ENCODE peak calls at places on chromosomes 7 and 10, in four cellular contexts. W is thyroid gland, H is psoas muscle, A is BJ. V is an unnamed sample.

GRCh38 chr10:109915566-109915965 is 7.7 kb downstream of the XPNPEP1 start:
- DNase-seq in W (no peak), H (no peak), A (no peak), V (no peak)

GRCh38 chr10:124592101-124592500 is 130.5 kb downstream of the LHPP start:
- DNase-seq in W (no peak), H (peak; percentile 20), A (no peak), V (no peak)

GRCh38 chr10:89494068-89494467 is 41.3 kb downstream of the SLC16A12 start:
- DNase-seq in W (no peak), H (no peak), A (no peak), V (no peak)

GRCh38 chr10:88379575-88379974 is 203.5 kb downstream of the RNLS start:
- DNase-seq in W (no peak), H (no peak), A (no peak), V (no peak)

GRCh38 chr10:78551184-78552005 is 517.4 kb upstream of the ZMIZ1 start:
- DNase-seq in W (peak; percentile 58), H (no peak), A (no peak), V (no peak)

GRCh38 chr7:100122067-100122466 is 2.6 kb downstream of the CNPY4 start:
- DNase-seq in W (peak; percentile 20), H (no peak), A (no peak), V (no peak)

GRCh38 chr10:7717767-7718166 is 14.7 kb downstream of the ITIH2 start:
- DNase-seq in W (no peak), H (no peak), A (no peak), V (no peak)

GRCh38 chr7:37510043-37510634 is 61.5 kb upstream of the ELMO1 start:
- DNase-seq in W (no peak), H (no peak), A (no peak), V (no peak)

GRCh38 chr7:93178213-93178612 is 30.0 kb upstream of the SAMD9L start:
- DNase-seq in W (no peak), H (no peak), A (no peak), V (no peak)

GRCh38 chr10:43218951-43219837 is 47.7 kb downstream of the RASGEF1A start:
- DNase-seq in W (peak; percentile 79), H (peak; percentile 39), A (no peak), V (no peak)

GRCh38 chr7:2037805-2038635 is 194.7 kb downstream of the MAD1L1 start:
- DNase-seq in W (peak; percentile 56), H (peak; percentile 20), A (peak; percentile 15), V (no peak)

GRCh38 chr10:110495731-110496552 is 1.8 kb upstream of the DUSP5 start:
- DNase-seq in W (peak; percentile 14), H (peak; percentile 56), A (peak; percentile 81), V (no peak)

GRCh38 chr7:46494026-46494425 is 573.0 kb upstream of the IGFBP3 start:
- DNase-seq in W (no peak), H (no peak), A (peak; percentile 45), V (no peak)

GRCh38 chr7:44195901-44196300 is 4.9 kb upstream of the YKT6 start:
- DNase-seq in W (no peak), H (no peak), A (no peak), V (no peak)

GRCh38 chr10:31582365-31583052 is 263.5 kb downstream of the ZEB1 start:
- DNase-seq in W (no peak), H (no peak), A (no peak), V (no peak)
- H3K4me3 ChIP-seq in W (no peak overlapping the region), H (no peak overlapping the region), A (no peak overlapping the region), V (no peak overlapping the region)

DNA sequence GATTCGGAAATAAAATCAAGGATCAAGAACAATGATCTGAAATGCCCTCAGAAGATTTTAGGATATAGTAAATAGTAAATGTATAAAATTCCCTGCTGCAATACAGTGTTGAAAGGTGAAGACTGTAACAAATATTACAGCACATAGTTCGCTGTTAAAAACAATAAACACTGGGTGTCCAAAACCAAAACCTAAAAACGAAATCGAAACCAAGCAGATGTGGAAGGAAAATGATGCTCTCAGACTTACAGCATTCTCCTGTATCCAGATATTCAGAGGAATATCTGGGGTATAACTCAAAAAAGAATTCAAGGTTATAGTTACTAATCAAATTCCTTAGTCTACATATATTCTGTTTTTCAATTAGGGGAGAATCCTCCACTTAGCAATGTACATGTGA is 708.1 kb upstream of the PCDH15 start:
- DNase-seq in W (no peak), H (no peak), A (no peak), V (no peak)
- H3K4me3 ChIP-seq in W (no peak overlapping the region), H (peak overlapping the region; percentile 31), A (no peak overlapping the region), V (no peak overlapping the region)

GRCh38 chr10:73967544-73967943 is 30.4 kb upstream of the VCL start:
- DNase-seq in W (no peak), H (no peak), A (no peak), V (no peak)

GRCh38 chr10:73964743-73965142 is 33.2 kb upstream of the VCL start:
- DNase-seq in W (no peak), H (no peak), A (no peak), V (no peak)

GRCh38 chr10:73967022-73967429 is 30.9 kb upstream of the VCL start:
- DNase-seq in W (no peak), H (no peak), A (no peak), V (no peak)

GRCh38 chr10:73968101-73968515 is 29.8 kb upstream of the VCL start:
- DNase-seq in W (peak; percentile 89), H (no peak), A (no peak), V (no peak)

GRCh38 chr10:73965890-73966768 is 31.8 kb upstream of the VCL start:
- DNase-seq in W (peak; percentile 85), H (peak; percentile 80), A (peak; percentile 99), V (peak; percentile 99)
- H3K4me3 ChIP-seq in W (no peak overlapping the region), H (peak overlapping the region; percentile 40), A (no peak overlapping the region), V (no peak overlapping the region)

DNA sequence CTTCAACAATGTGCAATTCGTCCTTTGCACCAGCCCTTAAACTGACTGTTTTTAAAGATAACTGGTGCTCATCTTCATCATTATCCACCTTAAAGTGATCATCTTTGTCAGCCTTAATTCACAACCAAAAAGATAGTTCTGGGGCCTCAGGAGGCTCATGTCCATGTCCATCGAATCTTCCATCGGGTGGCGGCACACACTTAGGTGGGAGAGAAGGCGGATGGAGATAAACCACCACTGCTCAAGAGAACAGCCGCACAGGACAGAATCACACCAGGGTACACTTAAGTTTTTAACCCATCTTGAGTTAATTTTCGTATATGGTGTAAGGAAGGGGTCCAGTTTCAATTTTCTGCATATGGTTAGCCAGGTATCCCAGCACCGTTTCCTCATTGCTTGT is 24.8 kb downstream of the OIT3 start:
- DNase-seq in W (no peak), H (no peak), A (no peak), V (no peak)
- H3K4me3 ChIP-seq in W (no peak overlapping the region), H (no peak overlapping the region), A (no peak overlapping the region), V (no peak overlapping the region)

GRCh38 chr10:97687785-97688781 is 1.0 kb upstream of the AVPI1 start:
- DNase-seq in W (peak; percentile 18), H (no peak), A (peak; percentile 59), V (no peak)
- H3K4me3 ChIP-seq in W (no peak overlapping the region), H (peak overlapping the region; percentile 74), A (peak overlapping the region; percentile 25), V (peak overlapping the region; percentile 86)

DNA sequence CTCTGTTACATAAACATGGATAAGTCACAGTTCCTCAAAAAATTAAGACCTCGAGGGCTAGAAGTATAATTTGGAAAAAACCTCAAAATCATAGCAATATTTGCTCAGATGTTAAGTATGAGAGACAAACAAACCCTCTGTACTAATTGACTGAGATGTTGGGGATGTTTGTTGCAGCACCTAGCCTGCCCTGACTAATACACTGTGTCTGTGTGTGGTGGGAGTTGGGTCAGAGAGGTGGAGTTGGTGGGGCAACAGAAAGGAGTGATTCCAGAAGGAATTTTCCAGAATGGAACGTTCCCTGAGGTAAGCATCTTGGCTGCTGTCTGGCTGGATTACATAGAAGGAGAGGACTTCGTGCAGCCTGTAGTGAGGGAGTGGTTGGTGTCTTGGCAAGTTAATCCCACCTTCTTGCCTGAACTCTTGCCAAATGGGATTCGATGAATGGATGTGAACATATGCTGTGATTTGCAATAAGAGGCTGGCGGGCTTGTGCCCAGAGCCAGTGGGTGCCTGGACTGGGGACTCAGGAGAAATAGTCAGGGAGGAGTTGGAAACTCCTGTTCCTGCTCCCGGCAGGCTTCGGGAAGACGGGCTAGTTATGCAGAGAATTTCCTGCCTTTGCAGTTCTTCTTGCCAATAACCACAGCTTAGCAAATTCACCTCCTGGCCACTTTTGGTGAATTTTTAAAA is 9.3 kb upstream of the FAM180A start:
- DNase-seq in W (peak; percentile 52), H (no peak), A (peak; percentile 44), V (no peak)
- H3K4me3 ChIP-seq in W (no peak overlapping the region), H (peak overlapping the region; percentile 39), A (no peak overlapping the region), V (no peak overlapping the region)

GRCh38 chr7:82442492-82443043 is 1.0 kb downstream of the CACNA2D1 start:
- DNase-seq in W (peak; percentile 58), H (peak; percentile 56), A (no peak), V (no peak)
- H3K4me3 ChIP-seq in W (peak overlapping the region; percentile 91), H (peak overlapping the region; percentile 79), A (peak overlapping the region; percentile 95), V (peak overlapping the region; percentile 77)

DNA sequence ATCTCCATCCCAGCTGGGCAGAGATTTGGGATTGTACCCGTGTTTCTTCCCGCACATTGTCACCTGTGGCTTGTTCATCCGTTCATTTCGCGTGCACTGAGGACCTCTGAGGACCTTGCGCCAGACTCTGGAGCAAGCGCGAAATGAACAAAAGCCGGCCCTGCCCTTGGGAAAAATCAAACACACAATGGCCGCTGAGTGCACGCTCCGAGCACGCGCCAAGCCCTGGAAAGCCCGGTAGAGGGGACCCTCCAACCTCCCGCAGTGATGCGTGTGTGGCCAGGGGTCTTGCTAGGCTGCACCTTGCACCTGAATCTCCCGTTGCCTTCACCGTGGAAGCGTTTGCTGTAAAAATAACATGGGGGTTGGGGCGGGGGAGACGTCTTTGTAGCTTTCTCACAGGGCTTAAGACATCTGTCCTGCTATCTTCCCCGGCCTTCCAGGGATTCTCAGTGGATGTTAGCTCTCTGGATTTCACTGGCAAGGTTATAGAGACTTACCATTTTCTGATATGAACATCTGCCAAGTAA is 37.4 kb downstream of the ZNF777 start:
- DNase-seq in W (peak; percentile 38), H (no peak), A (no peak), V (no peak)
- H3K4me3 ChIP-seq in W (no peak overlapping the region), H (no peak overlapping the region), A (no peak overlapping the region), V (no peak overlapping the region)

GRCh38 chr10:3567291-3567963 is 217.6 kb downstream of the KLF6 start:
- DNase-seq in W (no peak), H (no peak), A (no peak), V (no peak)

GRCh38 chr10:3570330-3570729 is 214.7 kb downstream of the KLF6 start:
- DNase-seq in W (no peak), H (no peak), A (no peak), V (no peak)

GRCh38 chr10:3568392-3568791 is 216.6 kb downstream of the KLF6 start:
- DNase-seq in W (no peak), H (no peak), A (no peak), V (no peak)

GRCh38 chr10:3570855-3571266 is 214.1 kb downstream of the KLF6 start:
- DNase-seq in W (peak; percentile 15), H (peak; percentile 71), A (no peak), V (no peak)

GRCh38 chr10:3568983-3569382 is 216.0 kb downstream of the KLF6 start:
- DNase-seq in W (no peak), H (no peak), A (no peak), V (no peak)
- H3K4me3 ChIP-seq in W (no peak overlapping the region), H (no peak overlapping the region), A (no peak overlapping the region), V (no peak overlapping the region)

GRCh38 chr10:72221278-72221677 is 5.2 kb upstream of the ASCC1 start:
- DNase-seq in W (no peak), H (no peak), A (no peak), V (no peak)

GRCh38 chr10:72218756-72219155 is 2.7 kb upstream of the ASCC1 start:
- DNase-seq in W (no peak), H (no peak), A (no peak), V (no peak)

GRCh38 chr10:72220637-72221036 is 4.6 kb upstream of the ASCC1 start:
- DNase-seq in W (no peak), H (no peak), A (no peak), V (no peak)

GRCh38 chr10:72218329-72218728 is 2.3 kb upstream of the ASCC1 start:
- DNase-seq in W (no peak), H (no peak), A (no peak), V (no peak)

GRCh38 chr10:72219229-72219814 is 3.2 kb upstream of the ASCC1 start:
- DNase-seq in W (no peak), H (no peak), A (no peak), V (no peak)
- H3K4me3 ChIP-seq in W (no peak overlapping the region), H (peak overlapping the region; percentile 78), A (no peak overlapping the region), V (no peak overlapping the region)